ENCODE peak calls at places on chromosomes 1 and 21, in eight cellular contexts. One of them, this sample, is unnamed. For H3K36me3, the result is how much of the 10 kb centered on the place peaks cover.

GRCh38 chr1:205318231-205318991 is 3.1 kb downstream of the NUAK2 start:
- ATAC-seq in CD8-positive, alpha-beta T cell: no peak
- ATAC-seq in heart right ventricle: no peak
- ATAC-seq in naive thymus-derived CD4-positive, alpha-beta T cell: no peak
- ATAC-seq in HepG2: peak
- ATAC-seq in psoas muscle: no peak
- ATAC-seq in IMR-90: no peak
- ATAC-seq in lower lobe of right lung: peak
- ATAC-seq in this sample: no peak

GRCh38 chr1:64515427-64515826 is 45.5 kb downstream of the CACHD1 start:
- ATAC-seq in CD8-positive, alpha-beta T cell: no peak
- ATAC-seq in heart right ventricle: peak
- ATAC-seq in naive thymus-derived CD4-positive, alpha-beta T cell: no peak
- ATAC-seq in HepG2: no peak
- ATAC-seq in psoas muscle: peak
- ATAC-seq in IMR-90: peak
- ATAC-seq in lower lobe of right lung: peak
- ATAC-seq in this sample: peak

GRCh38 chr1:160879056-160879455 is 5.9 kb downstream of the ITLN1 start:
- ATAC-seq in CD8-positive, alpha-beta T cell: no peak
- ATAC-seq in heart right ventricle: no peak
- ATAC-seq in naive thymus-derived CD4-positive, alpha-beta T cell: peak
- ATAC-seq in HepG2: no peak
- ATAC-seq in psoas muscle: no peak
- ATAC-seq in IMR-90: no peak
- ATAC-seq in lower lobe of right lung: no peak
- ATAC-seq in this sample: no peak

GRCh38 chr1:104919188-104919587 is 1169.5 kb downstream of the AMY1C start:
- ATAC-seq in CD8-positive, alpha-beta T cell: no peak
- ATAC-seq in heart right ventricle: no peak
- ATAC-seq in naive thymus-derived CD4-positive, alpha-beta T cell: no peak
- ATAC-seq in HepG2: no peak
- ATAC-seq in psoas muscle: no peak
- ATAC-seq in IMR-90: no peak
- ATAC-seq in lower lobe of right lung: no peak
- ATAC-seq in this sample: no peak

GRCh38 chr1:63973005-63973419 is 199.2 kb downstream of the ROR1 start:
- ATAC-seq in CD8-positive, alpha-beta T cell: no peak
- ATAC-seq in heart right ventricle: peak
- ATAC-seq in naive thymus-derived CD4-positive, alpha-beta T cell: no peak
- ATAC-seq in HepG2: peak
- ATAC-seq in psoas muscle: peak
- ATAC-seq in IMR-90: no peak
- ATAC-seq in lower lobe of right lung: no peak
- ATAC-seq in this sample: no peak

GRCh38 chr21:35048706-35049617 is at the start of gene RUNX1:
- ATAC-seq in CD8-positive, alpha-beta T cell: peak
- ATAC-seq in heart right ventricle: peak
- ATAC-seq in naive thymus-derived CD4-positive, alpha-beta T cell: peak
- ATAC-seq in HepG2: no peak
- ATAC-seq in psoas muscle: peak
- ATAC-seq in IMR-90: no peak
- ATAC-seq in lower lobe of right lung: peak
- ATAC-seq in this sample: peak

GRCh38 chr21:36928960-36929359 is 37.5 kb downstream of the HLCS start:
- ATAC-seq in CD8-positive, alpha-beta T cell: no peak
- ATAC-seq in heart right ventricle: no peak
- ATAC-seq in naive thymus-derived CD4-positive, alpha-beta T cell: no peak
- ATAC-seq in HepG2: peak
- ATAC-seq in psoas muscle: peak
- ATAC-seq in IMR-90: no peak
- ATAC-seq in lower lobe of right lung: no peak
- ATAC-seq in this sample: no peak

GRCh38 chr1:193593355-193593874 is 407.0 kb upstream of the B3GALT2 start:
- ATAC-seq in CD8-positive, alpha-beta T cell: no peak
- ATAC-seq in heart right ventricle: no peak
- ATAC-seq in naive thymus-derived CD4-positive, alpha-beta T cell: no peak
- ATAC-seq in HepG2: no peak
- ATAC-seq in psoas muscle: no peak
- ATAC-seq in IMR-90: no peak
- ATAC-seq in lower lobe of right lung: no peak
- ATAC-seq in this sample: no peak

GRCh38 chr1:155002479-155003226 is at the start of gene ZBTB7B:
- ATAC-seq in CD8-positive, alpha-beta T cell: peak
- ATAC-seq in heart right ventricle: peak
- ATAC-seq in naive thymus-derived CD4-positive, alpha-beta T cell: peak
- ATAC-seq in HepG2: no peak
- ATAC-seq in psoas muscle: peak
- ATAC-seq in IMR-90: peak
- ATAC-seq in lower lobe of right lung: peak
- ATAC-seq in this sample: peak

GRCh38 chr1:110223127-110223526 is 13.0 kb downstream of the KCNC4 start:
- ATAC-seq in CD8-positive, alpha-beta T cell: no peak
- ATAC-seq in heart right ventricle: no peak
- ATAC-seq in naive thymus-derived CD4-positive, alpha-beta T cell: no peak
- ATAC-seq in HepG2: no peak
- ATAC-seq in psoas muscle: no peak
- ATAC-seq in IMR-90: no peak
- ATAC-seq in lower lobe of right lung: no peak
- ATAC-seq in this sample: no peak

GRCh38 chr21:46366561-46366960 is 42.6 kb downstream of the PCNT start:
- ATAC-seq in CD8-positive, alpha-beta T cell: no peak
- ATAC-seq in heart right ventricle: no peak
- ATAC-seq in naive thymus-derived CD4-positive, alpha-beta T cell: no peak
- ATAC-seq in HepG2: no peak
- ATAC-seq in psoas muscle: no peak
- ATAC-seq in IMR-90: no peak
- ATAC-seq in lower lobe of right lung: no peak
- ATAC-seq in this sample: no peak

GRCh38 chr1:37765937-37766664 is 1.2 kb upstream of the EPHA10 start:
- ATAC-seq in CD8-positive, alpha-beta T cell: no peak
- ATAC-seq in heart right ventricle: no peak
- ATAC-seq in naive thymus-derived CD4-positive, alpha-beta T cell: no peak
- ATAC-seq in HepG2: peak
- ATAC-seq in psoas muscle: no peak
- ATAC-seq in IMR-90: no peak
- ATAC-seq in lower lobe of right lung: no peak
- ATAC-seq in this sample: no peak

GRCh38 chr1:199742547-199742946 is 285.0 kb upstream of the NR5A2 start:
- ATAC-seq in CD8-positive, alpha-beta T cell: no peak
- ATAC-seq in heart right ventricle: no peak
- ATAC-seq in naive thymus-derived CD4-positive, alpha-beta T cell: peak
- ATAC-seq in HepG2: no peak
- ATAC-seq in psoas muscle: no peak
- ATAC-seq in IMR-90: peak
- ATAC-seq in lower lobe of right lung: peak
- ATAC-seq in this sample: no peak

GRCh38 chr1:205923663-205924435 is 19.4 kb downstream of the SLC26A9 start:
- ATAC-seq in CD8-positive, alpha-beta T cell: no peak
- ATAC-seq in heart right ventricle: no peak
- ATAC-seq in naive thymus-derived CD4-positive, alpha-beta T cell: no peak
- ATAC-seq in HepG2: no peak
- ATAC-seq in psoas muscle: no peak
- ATAC-seq in IMR-90: no peak
- ATAC-seq in lower lobe of right lung: no peak
- ATAC-seq in this sample: no peak

GRCh38 chr1:28213315-28213714 is 19.5 kb downstream of the DNAJC8 start:
- ATAC-seq in CD8-positive, alpha-beta T cell: no peak
- ATAC-seq in heart right ventricle: no peak
- ATAC-seq in naive thymus-derived CD4-positive, alpha-beta T cell: no peak
- ATAC-seq in HepG2: no peak
- ATAC-seq in psoas muscle: no peak
- ATAC-seq in IMR-90: no peak
- ATAC-seq in lower lobe of right lung: no peak
- ATAC-seq in this sample: no peak

GRCh38 chr1:230906226-230906625 is 37.9 kb upstream of the C1orf198 start:
- ATAC-seq in CD8-positive, alpha-beta T cell: no peak
- ATAC-seq in heart right ventricle: no peak
- ATAC-seq in naive thymus-derived CD4-positive, alpha-beta T cell: no peak
- ATAC-seq in HepG2: no peak
- ATAC-seq in psoas muscle: no peak
- ATAC-seq in IMR-90: no peak
- ATAC-seq in lower lobe of right lung: no peak
- ATAC-seq in this sample: no peak
- H3K4me3 ChIP-seq in CD8-positive, alpha-beta T cell: no peak
- H3K4me3 ChIP-seq in heart right ventricle: no peak
- H3K4me3 ChIP-seq in naive thymus-derived CD4-positive, alpha-beta T cell: no peak
- H3K4me3 ChIP-seq in HepG2: no peak
- H3K4me3 ChIP-seq in psoas muscle: no peak
- H3K4me3 ChIP-seq in IMR-90: no peak
- H3K4me3 ChIP-seq in lower lobe of right lung: no peak
- H3K4me3 ChIP-seq in this sample: no peak

GRCh38 chr1:229709620-229710019 is 83.6 kb downstream of the URB2 start:
- ATAC-seq in CD8-positive, alpha-beta T cell: no peak
- ATAC-seq in heart right ventricle: no peak
- ATAC-seq in naive thymus-derived CD4-positive, alpha-beta T cell: no peak
- ATAC-seq in HepG2: no peak
- ATAC-seq in psoas muscle: no peak
- ATAC-seq in IMR-90: no peak
- ATAC-seq in lower lobe of right lung: no peak
- ATAC-seq in this sample: no peak

GRCh38 chr1:229716064-229716463 is 90.0 kb downstream of the URB2 start:
- ATAC-seq in CD8-positive, alpha-beta T cell: no peak
- ATAC-seq in heart right ventricle: no peak
- ATAC-seq in naive thymus-derived CD4-positive, alpha-beta T cell: no peak
- ATAC-seq in HepG2: no peak
- ATAC-seq in psoas muscle: no peak
- ATAC-seq in IMR-90: no peak
- ATAC-seq in lower lobe of right lung: no peak
- ATAC-seq in this sample: no peak

GRCh38 chr1:229714306-229714705 is 88.3 kb downstream of the URB2 start:
- ATAC-seq in CD8-positive, alpha-beta T cell: no peak
- ATAC-seq in heart right ventricle: no peak
- ATAC-seq in naive thymus-derived CD4-positive, alpha-beta T cell: no peak
- ATAC-seq in HepG2: no peak
- ATAC-seq in psoas muscle: no peak
- ATAC-seq in IMR-90: no peak
- ATAC-seq in lower lobe of right lung: no peak
- ATAC-seq in this sample: no peak

GRCh38 chr1:229714964-229715603 is 89.0 kb downstream of the URB2 start:
- ATAC-seq in CD8-positive, alpha-beta T cell: no peak
- ATAC-seq in heart right ventricle: no peak
- ATAC-seq in naive thymus-derived CD4-positive, alpha-beta T cell: no peak
- ATAC-seq in HepG2: peak
- ATAC-seq in psoas muscle: no peak
- ATAC-seq in IMR-90: no peak
- ATAC-seq in lower lobe of right lung: peak
- ATAC-seq in this sample: no peak

GRCh38 chr1:229710746-229711145 is 84.7 kb downstream of the URB2 start:
- ATAC-seq in CD8-positive, alpha-beta T cell: no peak
- ATAC-seq in heart right ventricle: no peak
- ATAC-seq in naive thymus-derived CD4-positive, alpha-beta T cell: no peak
- ATAC-seq in HepG2: peak
- ATAC-seq in psoas muscle: no peak
- ATAC-seq in IMR-90: no peak
- ATAC-seq in lower lobe of right lung: no peak
- ATAC-seq in this sample: no peak
- H3K27ac ChIP-seq in CD8-positive, alpha-beta T cell: no peak
- H3K27ac ChIP-seq in heart right ventricle: no peak
- H3K27ac ChIP-seq in naive thymus-derived CD4-positive, alpha-beta T cell: no peak
- H3K27ac ChIP-seq in HepG2: no peak
- H3K27ac ChIP-seq in psoas muscle: no peak
- H3K27ac ChIP-seq in IMR-90: no peak
- H3K27ac ChIP-seq in lower lobe of right lung: no peak
- H3K27ac ChIP-seq in this sample: no peak

GRCh38 chr1:168921514-168922106 is 184.9 kb upstream of the ATP1B1 start:
- ATAC-seq in CD8-positive, alpha-beta T cell: no peak
- ATAC-seq in heart right ventricle: no peak
- ATAC-seq in naive thymus-derived CD4-positive, alpha-beta T cell: no peak
- ATAC-seq in HepG2: no peak
- ATAC-seq in psoas muscle: no peak
- ATAC-seq in IMR-90: no peak
- ATAC-seq in lower lobe of right lung: no peak
- ATAC-seq in this sample: no peak

GRCh38 chr1:168918860-168919741 is 187.4 kb upstream of the ATP1B1 start:
- ATAC-seq in CD8-positive, alpha-beta T cell: no peak
- ATAC-seq in heart right ventricle: no peak
- ATAC-seq in naive thymus-derived CD4-positive, alpha-beta T cell: no peak
- ATAC-seq in HepG2: no peak
- ATAC-seq in psoas muscle: peak
- ATAC-seq in IMR-90: no peak
- ATAC-seq in lower lobe of right lung: no peak
- ATAC-seq in this sample: no peak

GRCh38 chr1:168917796-168918195 is 188.7 kb upstream of the ATP1B1 start:
- ATAC-seq in CD8-positive, alpha-beta T cell: no peak
- ATAC-seq in heart right ventricle: no peak
- ATAC-seq in naive thymus-derived CD4-positive, alpha-beta T cell: no peak
- ATAC-seq in HepG2: no peak
- ATAC-seq in psoas muscle: no peak
- ATAC-seq in IMR-90: no peak
- ATAC-seq in lower lobe of right lung: no peak
- ATAC-seq in this sample: no peak

GRCh38 chr1:168923521-168924136 is 182.9 kb upstream of the ATP1B1 start:
- ATAC-seq in CD8-positive, alpha-beta T cell: no peak
- ATAC-seq in heart right ventricle: no peak
- ATAC-seq in naive thymus-derived CD4-positive, alpha-beta T cell: no peak
- ATAC-seq in HepG2: no peak
- ATAC-seq in psoas muscle: no peak
- ATAC-seq in IMR-90: no peak
- ATAC-seq in lower lobe of right lung: no peak
- ATAC-seq in this sample: no peak

GRCh38 chr1:168920456-168921094 is 185.9 kb upstream of the ATP1B1 start:
- ATAC-seq in CD8-positive, alpha-beta T cell: no peak
- ATAC-seq in heart right ventricle: peak
- ATAC-seq in naive thymus-derived CD4-positive, alpha-beta T cell: no peak
- ATAC-seq in HepG2: peak
- ATAC-seq in psoas muscle: peak
- ATAC-seq in IMR-90: peak
- ATAC-seq in lower lobe of right lung: peak
- ATAC-seq in this sample: peak
- H3K36me3 ChIP-seq in CD8-positive, alpha-beta T cell: under half
- H3K36me3 ChIP-seq in heart right ventricle: under half
- H3K36me3 ChIP-seq in naive thymus-derived CD4-positive, alpha-beta T cell: under half
- H3K36me3 ChIP-seq in HepG2: under half
- H3K36me3 ChIP-seq in psoas muscle: under half
- H3K36me3 ChIP-seq in IMR-90: under half
- H3K36me3 ChIP-seq in lower lobe of right lung: under half
- H3K36me3 ChIP-seq in this sample: under half

GRCh38 chr1:164858233-164858632 is 299.2 kb downstream of the PBX1 start:
- ATAC-seq in CD8-positive, alpha-beta T cell: no peak
- ATAC-seq in heart right ventricle: peak
- ATAC-seq in naive thymus-derived CD4-positive, alpha-beta T cell: no peak
- ATAC-seq in HepG2: no peak
- ATAC-seq in psoas muscle: no peak
- ATAC-seq in IMR-90: no peak
- ATAC-seq in lower lobe of right lung: no peak
- ATAC-seq in this sample: no peak

GRCh38 chr1:164857439-164857838 is 298.5 kb downstream of the PBX1 start:
- ATAC-seq in CD8-positive, alpha-beta T cell: no peak
- ATAC-seq in heart right ventricle: no peak
- ATAC-seq in naive thymus-derived CD4-positive, alpha-beta T cell: no peak
- ATAC-seq in HepG2: no peak
- ATAC-seq in psoas muscle: no peak
- ATAC-seq in IMR-90: no peak
- ATAC-seq in lower lobe of right lung: no peak
- ATAC-seq in this sample: no peak

GRCh38 chr1:164863056-164863455 is 304.1 kb downstream of the PBX1 start:
- ATAC-seq in CD8-positive, alpha-beta T cell: no peak
- ATAC-seq in heart right ventricle: no peak
- ATAC-seq in naive thymus-derived CD4-positive, alpha-beta T cell: no peak
- ATAC-seq in HepG2: no peak
- ATAC-seq in psoas muscle: no peak
- ATAC-seq in IMR-90: no peak
- ATAC-seq in lower lobe of right lung: no peak
- ATAC-seq in this sample: no peak

GRCh38 chr1:164865385-164865784 is 306.4 kb downstream of the PBX1 start:
- ATAC-seq in CD8-positive, alpha-beta T cell: no peak
- ATAC-seq in heart right ventricle: peak
- ATAC-seq in naive thymus-derived CD4-positive, alpha-beta T cell: no peak
- ATAC-seq in HepG2: no peak
- ATAC-seq in psoas muscle: no peak
- ATAC-seq in IMR-90: no peak
- ATAC-seq in lower lobe of right lung: no peak
- ATAC-seq in this sample: no peak

GRCh38 chr1:164861632-164862031 is 302.6 kb downstream of the PBX1 start:
- ATAC-seq in CD8-positive, alpha-beta T cell: no peak
- ATAC-seq in heart right ventricle: no peak
- ATAC-seq in naive thymus-derived CD4-positive, alpha-beta T cell: no peak
- ATAC-seq in HepG2: no peak
- ATAC-seq in psoas muscle: no peak
- ATAC-seq in IMR-90: no peak
- ATAC-seq in lower lobe of right lung: no peak
- ATAC-seq in this sample: no peak
- H3K4me3 ChIP-seq in CD8-positive, alpha-beta T cell: no peak
- H3K4me3 ChIP-seq in heart right ventricle: no peak
- H3K4me3 ChIP-seq in naive thymus-derived CD4-positive, alpha-beta T cell: no peak
- H3K4me3 ChIP-seq in HepG2: no peak
- H3K4me3 ChIP-seq in psoas muscle: no peak
- H3K4me3 ChIP-seq in IMR-90: no peak
- H3K4me3 ChIP-seq in lower lobe of right lung: no peak
- H3K4me3 ChIP-seq in this sample: no peak

This sample was measured in gastroesophageal sphincter.